ENCODE peak calls at places on chromosomes 4 and X, in eight cellular contexts. K is transverse colon, L is ovary, D is suprapubic skin, T is breast epithelium, X is uterus, J is stomach, O is heart left ventricle. F is an unnamed sample.

GRCh38 chr4:57044996-57045395 is 65.2 kb downstream of the IGFBP7 start:
- DNase-seq in K (no peak), L (no peak), D (no peak), T (no peak), X (no peak), J (no peak), O (no peak), F (no peak)

GRCh38 chrX:39174761-39175417 is 373.6 kb downstream of the MID1IP1 start:
- DNase-seq in K (peak), L (no peak), D (no peak), T (no peak), X (peak), J (peak), O (no peak), F (no peak)

GRCh38 chr4:119955256-119955655 is 111.4 kb downstream of the MAD2L1 start:
- DNase-seq in K (no peak), L (no peak), D (no peak), T (no peak), X (no peak), J (no peak), O (no peak), F (no peak)

GRCh38 chr4:12633058-12633651 is 851.0 kb downstream of the RAB28 start:
- DNase-seq in K (peak), L (peak), D (peak), T (peak), X (peak), J (peak), O (peak), F (peak)

GRCh38 chrX:153970398-153971123 is 1.1 kb downstream of the HCFC1 start:
- DNase-seq in K (no peak), L (peak), D (no peak), T (no peak), X (peak), J (no peak), O (peak), F (peak)

GRCh38 chr4:85431881-85432280 is 43.1 kb upstream of the ARHGAP24 start:
- DNase-seq in K (no peak), L (no peak), D (no peak), T (no peak), X (no peak), J (no peak), O (no peak), F (no peak)

GRCh38 chrX:48848847-48849246 is 13.4 kb upstream of the PCSK1N start:
- DNase-seq in K (no peak), L (no peak), D (no peak), T (no peak), X (no peak), J (no peak), O (no peak), F (no peak)

GRCh38 chr4:189804884-189805283 is 135.8 kb upstream of the FRG1 start:
- DNase-seq in K (no peak), L (no peak), D (no peak), T (no peak), X (no peak), J (peak), O (peak), F (no peak)

GRCh38 chr4:23034726-23035125 is 342.0 kb downstream of the GBA3 start:
- DNase-seq in K (no peak), L (no peak), D (no peak), T (no peak), X (no peak), J (no peak), O (no peak), F (no peak)

GRCh38 chr4:30825008-30825765 is 105.0 kb downstream of the PCDH7 start:
- DNase-seq in K (no peak), L (no peak), D (no peak), T (no peak), X (no peak), J (no peak), O (no peak), F (no peak)

GRCh38 chrX:53261573-53261972 is 19.8 kb downstream of the IQSEC2 start:
- DNase-seq in K (no peak), L (no peak), D (no peak), T (no peak), X (no peak), J (no peak), O (no peak), F (no peak)

GRCh38 chrX:10769696-10770619 is 149.6 kb upstream of the MID1 start:
- DNase-seq in K (no peak), L (peak), D (no peak), T (no peak), X (no peak), J (no peak), O (no peak), F (peak)

GRCh38 chrX:153782324-153782723 is 1.5 kb downstream of the SRPK3 start:
- DNase-seq in K (no peak), L (no peak), D (no peak), T (peak), X (no peak), J (no peak), O (no peak), F (no peak)

GRCh38 chrX:20412871-20413486 is 146.3 kb upstream of the RPS6KA3 start:
- DNase-seq in K (peak), L (no peak), D (no peak), T (no peak), X (no peak), J (peak), O (peak), F (no peak)

GRCh38 chrX:38080808-38081207 is 74.5 kb downstream of the SYTL5 start:
- DNase-seq in K (no peak), L (no peak), D (no peak), T (no peak), X (no peak), J (no peak), O (no peak), F (no peak)

GRCh38 chrX:85326234-85327059 is 53.0 kb downstream of the POF1B start:
- DNase-seq in K (no peak), L (no peak), D (no peak), T (no peak), X (peak), J (peak), O (no peak), F (no peak)

GRCh38 chrX:23819385-23820234 is 36.6 kb downstream of the SAT1 start:
- DNase-seq in K (no peak), L (no peak), D (no peak), T (no peak), X (no peak), J (no peak), O (no peak), F (no peak)

GRCh38 chr4:74537459-74537858 is 92.5 kb downstream of the AREG start:
- DNase-seq in K (no peak), L (no peak), D (no peak), T (no peak), X (no peak), J (no peak), O (no peak), F (no peak)

GRCh38 chrX:84336646-84337045 is 148.6 kb upstream of the RPS6KA6 start:
- DNase-seq in K (no peak), L (no peak), D (no peak), T (no peak), X (no peak), J (no peak), O (no peak), F (no peak)

GRCh38 chr4:16467061-16467460 is 240.8 kb upstream of the TAPT1 start:
- DNase-seq in K (no peak), L (no peak), D (no peak), T (no peak), X (no peak), J (no peak), O (no peak), F (no peak)

GRCh38 chrX:2715066-2715600 is 24.0 kb downstream of the CD99 start:
- DNase-seq in K (no peak), L (no peak), D (no peak), T (no peak), X (no peak), J (no peak), O (no peak), F (no peak)

GRCh38 chr4:66489370-66489769 is 819.1 kb upstream of the EPHA5 start:
- DNase-seq in K (no peak), L (no peak), D (no peak), T (no peak), X (no peak), J (no peak), O (no peak), F (no peak)

GRCh38 chr4:158588777-158589176 is 67.1 kb downstream of the RXFP1 start:
- DNase-seq in K (no peak), L (no peak), D (no peak), T (no peak), X (no peak), J (no peak), O (no peak), F (no peak)

GRCh38 chr4:2007804-2008670 is 737 bp downstream of the NELFA start:
- DNase-seq in K (no peak), L (peak), D (no peak), T (no peak), X (no peak), J (no peak), O (no peak), F (no peak)

GRCh38 chr4:2006956-2007653 is 1.7 kb downstream of the NELFA start:
- DNase-seq in K (no peak), L (no peak), D (no peak), T (no peak), X (no peak), J (no peak), O (no peak), F (peak)

GRCh38 chr4:2009651-2010233 is 968 bp upstream of the NELFA start:
- DNase-seq in K (peak), L (peak), D (no peak), T (peak), X (no peak), J (peak), O (peak), F (peak)

GRCh38 chr4:2008671-2008920 is 178 bp downstream of the NELFA start:
- DNase-seq in K (no peak), L (no peak), D (no peak), T (no peak), X (no peak), J (no peak), O (no peak), F (no peak)

DNA sequence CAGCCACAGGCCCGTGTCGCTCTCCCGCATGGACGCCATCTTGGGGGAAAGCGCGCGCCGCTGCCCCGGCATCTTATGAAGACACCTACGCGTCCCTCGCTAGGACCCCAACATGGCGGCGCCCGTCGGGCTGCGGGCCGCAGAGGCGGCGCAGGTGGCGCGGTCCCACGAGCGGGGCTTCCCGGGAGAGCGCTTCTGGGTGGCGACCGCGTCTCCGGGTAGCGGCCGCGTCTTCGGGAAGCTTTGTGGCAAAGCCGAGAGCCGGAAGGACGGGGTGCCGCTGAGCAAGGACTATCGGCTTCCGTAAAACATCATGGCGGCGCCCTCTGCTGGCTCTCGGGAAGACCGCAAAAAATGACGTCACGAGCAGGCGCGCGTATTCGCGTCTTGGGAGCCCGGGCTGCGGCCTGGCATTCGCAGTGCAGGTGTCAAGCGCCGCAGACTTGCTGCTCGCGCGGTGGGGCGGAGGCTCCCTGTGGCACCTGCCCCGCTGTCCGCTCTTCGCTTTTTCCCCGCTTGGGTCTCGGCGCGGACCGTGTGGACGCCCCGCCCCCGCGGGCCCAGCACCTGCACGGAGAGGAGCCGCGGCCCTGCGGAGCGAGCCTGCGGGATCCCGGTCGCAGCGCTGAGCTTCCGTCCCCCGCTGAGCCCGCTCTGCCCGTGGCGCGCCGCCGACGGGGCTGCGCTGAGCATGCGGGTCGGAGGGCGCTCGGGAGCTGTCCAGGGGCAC is at the start of gene NELFA:
- DNase-seq in K (peak), L (peak), D (peak), T (peak), X (peak), J (peak), O (peak), F (peak)
- TF ChIP-seq POLR2A in K (peak), L (peak), D (peak), T (no peak), X (peak), J (peak), O (no peak), F (peak)

GRCh38 chr4:151150821-151151580 is 51.6 kb downstream of the RPS3A start:
- DNase-seq in K (no peak), L (no peak), D (no peak), T (no peak), X (no peak), J (no peak), O (no peak), F (no peak)
- H3K27ac ChIP-seq in K (no peak), L (no peak), D (no peak), T (no peak), X (no peak), J (no peak), O (no peak), F (no peak)

DNA sequence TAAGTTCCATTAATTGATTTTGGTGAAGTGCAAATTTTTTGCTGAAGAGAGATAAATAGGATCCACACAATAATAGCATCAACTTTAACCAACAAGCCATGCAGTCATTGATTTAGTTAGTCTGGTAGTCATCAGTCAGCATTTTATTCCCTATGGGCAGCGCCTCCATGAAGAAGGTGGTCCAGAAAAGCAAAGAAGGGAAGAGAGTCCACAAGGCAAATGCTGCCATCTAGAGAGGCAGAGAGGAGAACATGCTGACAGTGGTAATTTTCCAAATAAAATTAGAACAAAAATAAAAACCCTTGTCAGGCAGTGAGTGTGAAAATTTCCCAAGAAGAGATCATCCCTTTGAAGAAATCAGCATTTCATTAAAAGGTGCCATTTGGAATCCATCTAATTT is 366.7 kb upstream of the FAM241A start:
- DNase-seq in K (no peak), L (no peak), D (no peak), T (no peak), X (no peak), J (no peak), O (no peak), F (no peak)
- TF ChIP-seq CTCF in K (no peak), L (no peak), D (no peak), T (no peak), X (no peak), J (no peak), O (no peak), F (no peak)

GRCh38 chr4:25162566-25162965 is 2.3 kb upstream of the SEPSECS start:
- DNase-seq in K (no peak), L (no peak), D (no peak), T (no peak), X (no peak), J (no peak), O (no peak), F (no peak)

GRCh38 chr4:25161599-25161960 is 1.3 kb upstream of the SEPSECS start:
- DNase-seq in K (no peak), L (no peak), D (no peak), T (no peak), X (no peak), J (no peak), O (no peak), F (no peak)

GRCh38 chr4:25160714-25161598 is 707 bp upstream of the SEPSECS start:
- DNase-seq in K (no peak), L (no peak), D (no peak), T (no peak), X (no peak), J (no peak), O (no peak), F (no peak)

GRCh38 chr4:25158817-25159216 is 1.4 kb downstream of the SEPSECS start:
- DNase-seq in K (no peak), L (no peak), D (no peak), T (no peak), X (no peak), J (no peak), O (no peak), F (no peak)

GRCh38 chr4:25159837-25160713 is at the start of gene SEPSECS:
- DNase-seq in K (peak), L (peak), D (peak), T (peak), X (peak), J (peak), O (peak), F (peak)
- TF ChIP-seq POLR2A in K (peak), L (peak), D (peak), T (peak), X (peak), J (no peak), O (no peak), F (peak)

DNA sequence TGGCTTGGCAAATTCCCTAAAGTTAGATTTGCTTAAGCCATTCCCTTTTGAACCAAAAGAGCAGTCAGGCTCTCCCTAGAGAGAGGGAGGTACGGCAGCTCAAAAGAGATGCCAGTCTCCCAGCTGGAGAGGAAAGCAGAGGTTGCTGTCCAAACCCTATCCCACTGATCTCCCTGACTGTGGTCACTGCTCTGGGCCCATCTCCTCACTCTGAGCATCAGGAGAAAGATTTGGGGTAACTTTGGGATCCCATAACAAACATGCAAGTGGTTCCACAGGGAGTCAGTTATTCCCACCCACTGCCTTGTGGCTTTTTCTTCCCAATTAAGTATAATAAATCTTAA is 17.1 kb downstream of the ACSL1 start:
- DNase-seq in K (no peak), L (no peak), D (no peak), T (no peak), X (no peak), J (no peak), O (no peak), F (no peak)
- H3K27ac ChIP-seq in K (no peak), L (no peak), D (no peak), T (peak), X (no peak), J (peak), O (peak), F (no peak)

GRCh38 chrX:135477576-135477975 is 42.9 kb upstream of the INTS6L start:
- DNase-seq in K (peak), L (peak), D (no peak), T (peak), X (peak), J (peak), O (peak), F (peak)
- TF ChIP-seq CTCF in K (peak), L (no peak), D (no peak), T (peak), X (no peak), J (no peak), O (peak), F (peak)

DNA sequence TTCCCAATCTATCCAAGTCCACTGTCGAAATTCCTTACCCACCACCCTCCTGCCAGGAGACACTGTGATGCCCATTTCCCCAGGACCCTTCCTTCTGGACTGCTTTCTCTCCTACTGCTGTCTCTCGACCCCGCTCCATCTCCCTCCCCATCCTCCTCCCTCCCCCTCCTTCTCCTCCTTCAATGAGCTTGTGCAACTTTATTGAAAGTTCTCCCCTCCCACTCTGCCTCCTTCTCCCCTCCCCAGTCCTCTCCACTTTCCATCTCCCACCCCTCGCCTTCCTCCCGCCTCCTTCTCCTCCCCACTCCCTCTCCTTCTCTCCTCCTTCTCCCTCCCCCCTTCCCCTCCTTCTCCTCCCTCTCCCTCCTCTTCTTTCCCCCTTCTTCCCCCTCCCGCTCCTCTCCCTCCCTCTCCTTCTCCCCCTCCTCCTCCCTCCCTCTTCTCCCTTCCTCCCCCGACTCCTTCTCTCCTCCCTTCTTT is 116.6 kb upstream of the FAT1 start:
- DNase-seq in K (peak), L (peak), D (no peak), T (peak), X (peak), J (no peak), O (peak), F (no peak)
- TF ChIP-seq POLR2A in K (peak), L (peak), D (no peak), T (peak), X (no peak), J (no peak), O (no peak), F (no peak)

GRCh38 chr4:125833-126232 is 1.5 kb downstream of the ZNF718 start:
- DNase-seq in K (no peak), L (no peak), D (no peak), T (no peak), X (no peak), J (no peak), O (no peak), F (no peak)
- H3K27ac ChIP-seq in K (peak), L (no peak), D (peak), T (peak), X (peak), J (peak), O (no peak), F (no peak)

DNA sequence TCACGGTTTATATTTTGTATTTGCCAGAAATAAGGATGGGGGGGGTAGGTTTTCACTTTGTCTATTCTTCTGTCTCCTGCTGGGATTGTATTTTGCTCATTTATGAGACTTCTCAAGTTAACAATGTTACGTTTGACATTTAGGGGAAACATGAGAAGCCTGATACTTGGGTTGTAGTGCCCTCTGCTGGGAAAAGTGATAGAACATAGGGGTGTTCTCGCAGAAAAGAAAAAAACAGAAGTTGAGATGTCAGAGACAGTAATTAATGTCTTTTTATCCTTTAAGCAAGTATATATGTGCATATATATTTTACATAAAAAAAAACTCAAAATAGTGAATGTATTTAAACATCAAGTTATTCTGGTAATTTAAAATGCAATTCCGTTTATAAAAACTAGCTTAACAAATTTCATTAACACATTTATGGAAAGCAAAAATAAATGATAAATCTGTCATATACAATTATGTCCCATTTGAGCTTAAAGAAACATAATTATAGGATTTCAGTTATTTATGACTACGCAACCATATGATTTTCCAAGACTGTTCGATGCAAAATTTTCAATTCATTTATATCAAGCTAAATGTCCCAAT is 46.0 kb upstream of the TMPRSS11F start:
- DNase-seq in K (no peak), L (no peak), D (no peak), T (no peak), X (no peak), J (no peak), O (peak), F (peak)
- TF ChIP-seq CTCF in K (peak), L (peak), D (peak), T (peak), X (no peak), J (no peak), O (peak), F (peak)

F was measured in adrenal gland.